ENCODE peak calls at places on chromosomes 13 and 19, in five cellular contexts. K is PC-3, P is upper lobe of right lung, S is heart left ventricle, W is Peyer's patch. X is an unnamed sample.

GRCh38 chr13:90533866-90534265 is 813.6 kb upstream of the MIR17HG start:
- DNase-seq in K (no peak), P (no peak), S (no peak), W (no peak), X (no peak)

GRCh38 chr13:48539550-48539949 is 6.7 kb upstream of the RCBTB2 start:
- DNase-seq in K (no peak), P (no peak), S (peak), W (no peak), X (no peak)

GRCh38 chr13:41971848-41972247 is 10.9 kb upstream of the VWA8 start:
- DNase-seq in K (no peak), P (no peak), S (no peak), W (no peak), X (no peak)

GRCh38 chr19:44754743-44755066 is 6.2 kb downstream of the BCL3 start:
- DNase-seq in K (no peak), P (no peak), S (no peak), W (no peak), X (no peak)

GRCh38 chr19:44577566-44577874 is 35.8 kb upstream of the IGSF23 start:
- DNase-seq in K (no peak), P (no peak), S (no peak), W (no peak), X (peak)

GRCh38 chr19:50772408-50773311 is 2.4 kb downstream of the GPR32 start:
- DNase-seq in K (peak), P (no peak), S (no peak), W (no peak), X (no peak)

GRCh38 chr19:35673121-35673804 is 6.9 kb downstream of the UPK1A start:
- DNase-seq in K (no peak), P (peak), S (no peak), W (no peak), X (peak)

GRCh38 chr13:107806726-107807125 is 408.6 kb downstream of the LIG4 start:
- DNase-seq in K (no peak), P (no peak), S (no peak), W (no peak), X (no peak)

GRCh38 chr19:46898731-46899130 is 37.9 kb downstream of the ARHGAP35 start:
- DNase-seq in K (no peak), P (no peak), S (no peak), W (no peak), X (peak)

GRCh38 chr19:16303755-16304154 is 20.9 kb upstream of the KLF2 start:
- DNase-seq in K (no peak), P (no peak), S (peak), W (no peak), X (no peak)

GRCh38 chr19:44753932-44754742 is 5.6 kb downstream of the BCL3 start:
- DNase-seq in K (peak), P (peak), S (peak), W (peak), X (peak)

GRCh38 chr13:23701646-23702045 is 131.4 kb downstream of the TNFRSF19 start:
- DNase-seq in K (no peak), P (no peak), S (peak), W (no peak), X (no peak)

GRCh38 chr13:20566424-20566916 is 487 bp upstream of the IFT88 start:
- DNase-seq in K (peak), P (no peak), S (no peak), W (no peak), X (no peak)

GRCh38 chr19:58154287-58154678 is 3.7 kb upstream of the ZNF329 start:
- DNase-seq in K (no peak), P (peak), S (peak), W (no peak), X (peak)

GRCh38 chr19:19652482-19653295 is 9.2 kb upstream of the GMIP start:
- DNase-seq in K (peak), P (no peak), S (no peak), W (no peak), X (peak)

GRCh38 chr19:15836345-15836594 is 20.8 kb upstream of the OR10H1 start:
- DNase-seq in K (no peak), P (no peak), S (no peak), W (no peak), X (no peak)

GRCh38 chr13:114259374-114259773 is 22.0 kb upstream of the UPF3A start:
- DNase-seq in K (no peak), P (no peak), S (no peak), W (no peak), X (no peak)

GRCh38 chr19:49809987-49810389 is 3.1 kb downstream of the FUZ start:
- DNase-seq in K (no peak), P (no peak), S (no peak), W (no peak), X (no peak)

GRCh38 chr13:86841264-86841663 is 829.9 kb upstream of the SLITRK5 start:
- DNase-seq in K (no peak), P (no peak), S (no peak), W (no peak), X (no peak)

GRCh38 chr19:44718441-44719261 is 19.7 kb downstream of the CEACAM16 start:
- DNase-seq in K (peak), P (peak), S (peak), W (no peak), X (peak)

GRCh38 chr19:33883869-33884519 is 87.3 kb downstream of the KCTD15 start:
- DNase-seq in K (peak), P (no peak), S (peak), W (no peak), X (peak)

GRCh38 chr13:106570354-106570822 is 2.5 kb upstream of the ARGLU1 start:
- DNase-seq in K (no peak), P (peak), S (peak), W (peak), X (peak)

GRCh38 chr19:14611051-14611450 is 28.2 kb downstream of the CLEC17A start:
- DNase-seq in K (no peak), P (no peak), S (no peak), W (no peak), X (no peak)

GRCh38 chr13:103839460-103839859 is 773.2 kb upstream of the SLC10A2 start:
- DNase-seq in K (no peak), P (no peak), S (no peak), W (no peak), X (no peak)

GRCh38 chr13:110347535-110348308 is 40.6 kb downstream of the COL4A2 start:
- DNase-seq in K (peak), P (no peak), S (peak), W (no peak), X (peak)

GRCh38 chr13:76854209-76854608 is 32.0 kb downstream of the KCTD12 start:
- DNase-seq in K (no peak), P (no peak), S (no peak), W (no peak), X (no peak)

GRCh38 chr13:97582170-97582569 is 148.2 kb downstream of the RAP2A start:
- DNase-seq in K (no peak), P (no peak), S (no peak), W (no peak), X (no peak)

GRCh38 chr13:110812111-110812868 is 98.8 kb downstream of the ING1 start:
- DNase-seq in K (no peak), P (peak), S (no peak), W (no peak), X (no peak)

GRCh38 chr19:30053558-30053957 is 111.5 kb downstream of the URI1 start:
- DNase-seq in K (no peak), P (no peak), S (no peak), W (no peak), X (no peak)

GRCh38 chr13:34750078-34750703 is 191.9 kb upstream of the NBEA start:
- DNase-seq in K (no peak), P (peak), S (no peak), W (no peak), X (peak)

GRCh38 chr13:41085961-41086360 is 24.7 kb downstream of the WBP4 start:
- DNase-seq in K (no peak), P (no peak), S (no peak), W (no peak), X (no peak)

GRCh38 chr19:18164072-18164471 is 9.5 kb upstream of the IFI30 start:
- DNase-seq in K (no peak), P (no peak), S (no peak), W (no peak), X (no peak)

GRCh38 chr13:61247149-61247936 is 168.3 kb downstream of the PCDH20 start:
- DNase-seq in K (no peak), P (no peak), S (no peak), W (no peak), X (peak)

GRCh38 chr13:79935121-79935520 is 405.8 kb downstream of the SPRY2 start:
- DNase-seq in K (no peak), P (no peak), S (no peak), W (no peak), X (no peak)

GRCh38 chr13:110650436-110650835 is 35.1 kb downstream of the NAXD start:
- DNase-seq in K (no peak), P (no peak), S (no peak), W (no peak), X (no peak)

GRCh38 chr19:35109395-35110112 is 6.1 kb upstream of the FXYD3 start:
- DNase-seq in K (no peak), P (no peak), S (no peak), W (no peak), X (no peak)

X was measured in islet precursor cell.